ENCODE peak calls at places on chromosomes 13 and 19, in ten cellular contexts. F is left ventricle myocardium inferior; E is tibial nerve; K is AG10803; N is CD8-positive, alpha-beta T cell; S is GM06990; U is fibroblast of villous mesenchyme; H is breast epithelium; I is uterus; A is IMR-90. Y is an unnamed sample.

GRCh38 chr19:43798546-43799409 is 3.5 kb downstream of the LYPD5 start:
- DNase-seq in K (no peak), U (peak), H (peak), I (no peak), A (no peak), E (no peak), S (peak), N (peak), F (no peak), Y (peak)

GRCh38 chr13:23658929-23659541 is 88.8 kb downstream of the TNFRSF19 start:
- DNase-seq in K (no peak), I (peak), F (peak), N (no peak), E (no peak), H (no peak), A (no peak), U (peak), S (no peak), Y (no peak)

GRCh38 chr19:3211191-3211590 is 13.3 kb upstream of the CELF5 start:
- DNase-seq in N (no peak), U (no peak), E (no peak), I (no peak), H (no peak), A (no peak), S (no peak), K (no peak), F (no peak), Y (no peak)

GRCh38 chr13:93262729-93263128 is 36.1 kb downstream of the GPC6 start:
- DNase-seq in U (peak), I (no peak), E (no peak), S (no peak), H (no peak), N (no peak), F (no peak), A (peak), K (peak), Y (no peak)

GRCh38 chr13:34207334-34207733 is 389.4 kb downstream of the RFC3 start:
- DNase-seq in U (peak), I (peak), S (no peak), H (no peak), N (no peak), K (peak), A (peak), E (no peak), F (peak), Y (no peak)

GRCh38 chr19:10334340-10335148 is 1.2 kb upstream of the RAVER1 start:
- DNase-seq in H (peak), F (peak), A (peak), E (peak), S (no peak), U (peak), I (peak), N (no peak), K (peak), Y (peak)

GRCh38 chr13:93788456-93788855 is 561.8 kb downstream of the GPC6 start:
- DNase-seq in N (no peak), E (no peak), F (no peak), A (no peak), H (no peak), K (no peak), U (no peak), S (no peak), I (no peak), Y (no peak)

GRCh38 chr19:39679056-39679790 is 23.5 kb downstream of the LGALS16 start:
- DNase-seq in H (no peak), U (no peak), F (no peak), K (no peak), N (no peak), I (no peak), S (peak), E (no peak), A (no peak), Y (no peak)

GRCh38 chr13:109868583-109869311 is 82.4 kb upstream of the IRS2 start:
- DNase-seq in E (no peak), S (no peak), F (no peak), N (no peak), K (no peak), A (peak), I (no peak), U (no peak), H (no peak), Y (no peak)

GRCh38 chr19:53612762-53613526 is 18.9 kb upstream of the DPRX start:
- DNase-seq in I (no peak), N (no peak), K (no peak), H (no peak), F (no peak), U (peak), E (no peak), A (no peak), S (no peak), Y (peak)

GRCh38 chr19:7454998-7455397 is 33.8 kb downstream of the PEX11G start:
- DNase-seq in N (no peak), U (no peak), H (no peak), F (no peak), K (no peak), I (no peak), E (no peak), S (no peak), A (no peak), Y (no peak)

GRCh38 chr19:38213911-38214625 is 10.0 kb downstream of the DPF1 start:
- DNase-seq in H (no peak), U (no peak), K (peak), N (no peak), S (peak), I (no peak), F (no peak), E (no peak), A (peak), Y (no peak)

GRCh38 chr19:51166846-51167490 is 24.9 kb downstream of the SIGLEC7 start:
- DNase-seq in A (no peak), N (peak), U (no peak), E (no peak), H (no peak), F (no peak), K (no peak), I (no peak), S (no peak), Y (no peak)

GRCh38 chr19:41623360-41623759 is 3.5 kb downstream of the CEACAM4 start:
- DNase-seq in U (no peak), A (no peak), H (no peak), S (no peak), E (no peak), F (no peak), K (no peak), I (no peak), N (no peak), Y (no peak)

GRCh38 chr13:38539632-38540031 is 147.2 kb upstream of the FREM2 start:
- DNase-seq in F (no peak), H (no peak), N (no peak), K (no peak), I (no peak), S (no peak), E (no peak), A (no peak), U (no peak), Y (no peak)

GRCh38 chr19:57747472-57747807 is 825 bp downstream of the ZNF776 start:
- DNase-seq in A (no peak), H (no peak), S (no peak), N (no peak), F (no peak), I (no peak), U (no peak), E (no peak), K (no peak), Y (no peak)

GRCh38 chr13:113849981-113850721 is 13.7 kb downstream of the GAS6 start:
- DNase-seq in E (no peak), S (no peak), I (peak), A (no peak), F (no peak), U (no peak), H (no peak), K (no peak), N (no peak), Y (no peak)

GRCh38 chr19:21434967-21435544 is 38.1 kb downstream of the ZNF493 start:
- DNase-seq in U (no peak), E (no peak), N (no peak), K (no peak), H (no peak), A (no peak), I (no peak), S (no peak), F (no peak), Y (no peak)

GRCh38 chr13:101757446-101758039 is 305.1 kb downstream of the ITGBL1 start:
- DNase-seq in A (peak), K (peak), H (no peak), N (no peak), E (no peak), I (no peak), F (no peak), U (peak), S (no peak), Y (no peak)

GRCh38 chr13:95710313-95710712 is 33.4 kb downstream of the DNAJC3 start:
- DNase-seq in K (peak), E (no peak), U (peak), F (no peak), I (no peak), A (peak), H (no peak), N (no peak), S (no peak), Y (no peak)

GRCh38 chr19:41299755-41300089 is 10.2 kb upstream of the CCDC97 start:
- DNase-seq in E (peak), I (peak), F (peak), S (no peak), N (no peak), H (no peak), U (peak), K (peak), A (peak), Y (no peak)

GRCh38 chr13:71629167-71629566 is 237.8 kb downstream of the DACH1 start:
- DNase-seq in K (no peak), U (no peak), H (no peak), E (no peak), F (no peak), I (no peak), A (no peak), S (no peak), N (no peak), Y (no peak)

GRCh38 chr19:36489920-36490415 is 607 bp upstream of the ZNF566 start:
- DNase-seq in F (peak), K (peak), U (peak), N (peak), H (peak), I (peak), S (no peak), A (peak), E (peak), Y (no peak)

GRCh38 chr19:46928951-46929350 is 68.2 kb downstream of the ARHGAP35 start:
- DNase-seq in F (no peak), E (no peak), N (no peak), U (no peak), A (peak), H (no peak), I (no peak), K (peak), S (no peak), Y (no peak)
- TF ChIP-seq CTCF in F (no peak), E (no peak), N (no peak), U (peak), A (peak), H (no peak), I (no peak), K (peak), S (no peak), Y (peak)

GRCh38 chr19:18671303-18672043 is 12.0 kb upstream of the CRTC1 start:
- DNase-seq in K (no peak), I (no peak), A (no peak), E (no peak), F (no peak), N (no peak), U (no peak), H (no peak), S (no peak), Y (no peak)

GRCh38 chr19:18672044-18672451 is 11.4 kb upstream of the CRTC1 start:
- DNase-seq in E (no peak), U (no peak), N (no peak), A (no peak), K (no peak), I (peak), S (no peak), H (no peak), F (no peak), Y (no peak)

GRCh38 chr19:18674616-18675015 is 8.9 kb upstream of the CRTC1 start:
- DNase-seq in H (no peak), A (peak), N (no peak), F (peak), S (no peak), K (no peak), U (no peak), E (no peak), I (no peak), Y (no peak)

GRCh38 chr19:18670313-18670712 is 13.2 kb upstream of the CRTC1 start:
- DNase-seq in I (peak), F (no peak), E (no peak), A (no peak), N (no peak), K (no peak), S (no peak), U (no peak), H (no peak), Y (no peak)

GRCh38 chr19:18672606-18673337 is 10.7 kb upstream of the CRTC1 start:
- DNase-seq in N (no peak), H (no peak), U (peak), S (no peak), I (peak), F (no peak), E (no peak), K (peak), A (peak), Y (no peak)
- TF ChIP-seq CTCF in N (no peak), H (no peak), U (peak), S (peak), I (no peak), F (no peak), E (peak), K (peak), A (peak), Y (no peak)

DNA sequence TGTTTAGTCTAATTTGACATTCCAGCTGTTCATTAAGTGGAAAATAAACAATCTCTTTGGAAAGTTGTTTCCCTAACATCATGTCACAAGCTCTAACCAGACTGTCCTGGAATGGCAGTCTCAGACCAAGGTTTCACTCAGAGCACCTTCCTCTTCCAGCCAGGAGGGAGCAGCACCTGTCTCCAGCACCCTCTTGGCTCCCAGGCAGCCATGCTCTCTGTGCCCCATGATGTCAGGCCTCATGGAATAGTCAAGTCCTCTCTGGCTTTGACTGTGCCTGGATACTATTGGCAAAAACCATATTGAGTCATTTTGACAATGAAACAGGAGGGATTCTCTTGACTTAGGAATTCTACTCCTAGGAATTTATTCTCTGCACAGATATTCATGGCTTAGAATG is 171.4 kb downstream of the OXGR1 start:
- DNase-seq in I (no peak), H (no peak), F (no peak), E (no peak), N (no peak), S (no peak), A (no peak), U (peak), K (no peak), Y (no peak)
- TF ChIP-seq CTCF in I (no peak), H (no peak), F (no peak), E (no peak), N (no peak), S (peak), A (no peak), U (peak), K (peak), Y (peak)

DNA sequence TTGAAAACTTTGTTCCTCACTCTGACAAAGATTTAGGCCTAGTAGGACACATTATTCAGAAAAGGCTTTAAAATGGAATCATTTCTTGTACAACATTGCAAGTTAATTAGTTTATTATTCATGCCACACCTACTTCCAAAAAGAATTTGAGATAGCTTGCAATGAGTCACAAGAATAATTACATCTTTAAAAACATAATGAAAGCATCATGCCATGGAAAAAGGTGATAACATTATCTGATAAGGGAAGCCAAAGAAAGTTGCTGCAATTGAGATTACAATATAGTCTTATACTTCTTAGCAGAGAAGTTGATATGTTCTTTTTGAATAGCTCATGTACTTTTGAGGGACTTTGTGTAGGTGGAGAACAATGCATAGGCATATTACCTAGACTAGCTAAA is 474.3 kb downstream of the KLF5 start:
- DNase-seq in H (no peak), U (no peak), I (no peak), K (no peak), E (no peak), A (no peak), F (no peak), N (no peak), S (no peak), Y (no peak)
- TF ChIP-seq CTCF in H (no peak), U (no peak), I (no peak), K (no peak), E (no peak), A (no peak), F (no peak), N (no peak), S (no peak), Y (no peak)

DNA sequence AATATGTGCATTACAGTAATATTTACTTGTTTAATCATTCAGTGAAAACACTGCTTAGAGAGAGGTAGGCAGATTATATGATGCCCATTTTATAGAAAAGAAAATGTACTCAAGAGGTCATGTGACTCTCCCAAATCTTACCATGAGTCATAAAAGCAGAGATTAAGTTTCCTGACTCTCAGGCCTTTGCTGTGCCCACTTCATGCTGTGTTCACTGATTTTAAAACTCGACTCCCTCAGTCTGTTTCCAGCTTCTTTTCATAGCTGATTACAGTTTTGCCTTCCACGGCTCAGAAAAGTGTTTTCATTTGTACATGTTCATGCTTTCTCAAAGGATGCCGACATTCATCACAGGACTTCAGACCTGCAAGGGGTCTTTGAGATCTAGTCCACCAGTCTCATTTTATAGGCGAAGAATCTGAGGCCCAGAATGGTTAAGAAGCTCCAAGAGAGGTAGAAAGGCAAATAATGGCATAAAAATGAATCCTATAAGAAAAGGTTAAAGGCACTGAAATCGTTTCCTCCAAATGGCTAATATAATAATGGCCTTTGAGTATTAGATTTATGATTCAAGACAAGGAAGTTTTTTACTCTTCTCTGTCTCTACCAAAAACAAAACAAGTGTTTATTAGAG is 9.0 kb upstream of the IPO5 start:
- DNase-seq in K (no peak), S (no peak), F (no peak), U (peak), E (no peak), H (no peak), A (peak), I (no peak), N (no peak), Y (no peak)
- TF ChIP-seq CTCF in K (no peak), S (no peak), F (no peak), U (no peak), E (no peak), H (no peak), A (no peak), I (no peak), N (no peak), Y (no peak)

DNA sequence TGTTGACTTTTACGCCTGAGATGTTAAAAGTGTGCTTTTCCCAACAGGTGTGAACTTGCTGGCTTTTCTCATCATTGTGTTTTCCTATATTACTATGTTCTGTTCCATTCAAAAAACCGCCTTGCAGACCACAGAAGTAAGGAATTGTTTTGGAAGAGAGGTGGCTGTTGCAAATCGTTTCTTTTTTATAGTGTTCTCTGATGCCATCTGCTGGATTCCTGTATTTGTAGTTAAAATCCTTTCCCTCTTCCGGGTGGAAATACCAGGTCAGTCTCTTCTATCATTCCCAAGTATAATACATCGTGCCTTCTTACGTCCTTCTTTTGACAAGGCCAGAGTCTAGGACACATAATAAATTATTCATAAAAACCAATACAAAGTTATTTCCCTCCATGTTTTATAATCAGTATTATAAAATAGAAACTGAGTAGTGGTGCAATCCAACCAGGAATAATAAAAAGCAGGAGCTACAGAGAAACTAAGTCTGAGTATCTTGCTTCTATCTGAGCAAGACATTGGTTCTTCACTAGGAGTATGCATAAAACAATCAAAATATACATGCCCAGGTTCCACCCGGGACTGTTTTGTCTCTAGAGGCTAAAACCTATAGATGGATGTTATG is 57.9 kb downstream of the RXFP2 start:
- DNase-seq in A (peak), F (no peak), U (peak), H (no peak), K (peak), E (no peak), N (no peak), S (no peak), I (no peak), Y (no peak)
- TF ChIP-seq CTCF in A (peak), F (peak), U (peak), H (no peak), K (peak), E (peak), N (no peak), S (no peak), I (peak), Y (peak)

GRCh38 chr13:77055158-77055557 is 28.2 kb upstream of the FBXL3 start:
- DNase-seq in E (no peak), U (peak), N (no peak), F (no peak), S (no peak), A (no peak), K (no peak), I (no peak), H (no peak), Y (no peak)

GRCh38 chr13:77061362-77061761 is 34.4 kb upstream of the FBXL3 start:
- DNase-seq in U (no peak), N (no peak), I (no peak), A (no peak), H (no peak), K (no peak), E (no peak), S (no peak), F (no peak), Y (no peak)

GRCh38 chr13:77053192-77053591 is 26.2 kb upstream of the FBXL3 start:
- DNase-seq in K (no peak), I (no peak), E (no peak), H (no peak), S (no peak), N (no peak), U (no peak), A (no peak), F (no peak), Y (no peak)

GRCh38 chr13:77056886-77057285 is 29.9 kb upstream of the FBXL3 start:
- DNase-seq in F (no peak), S (no peak), A (no peak), E (no peak), N (no peak), H (no peak), K (no peak), U (no peak), I (no peak), Y (no peak)

GRCh38 chr13:77056382-77056781 is 29.4 kb upstream of the FBXL3 start:
- DNase-seq in I (no peak), U (no peak), E (no peak), F (no peak), A (no peak), K (no peak), S (no peak), N (no peak), H (no peak), Y (no peak)
- TF ChIP-seq CTCF in I (no peak), U (no peak), E (no peak), F (no peak), A (no peak), K (no peak), S (no peak), N (no peak), H (no peak), Y (no peak)

Y was measured in progenitor cell of endocrine pancreas.